ENCODE peak calls at places on chromosomes 6 and 20, in four cellular contexts. O is PC-9, A is BE2C, P is aorta. N is an unnamed sample.

GRCh38 chr20:51195419-51195901 is 172.6 kb upstream of the KCNG1 start:
- DNase-seq in A (no peak), P (no peak), O (peak; percentile 42), N (no peak)

GRCh38 chr20:34715384-34715783 is 11.2 kb downstream of the TP53INP2 start:
- DNase-seq in O (no peak), P (no peak), A (no peak), N (no peak)

GRCh38 chr6:143592335-143592734 is 80.8 kb upstream of the FUCA2 start:
- DNase-seq in P (no peak), O (no peak), A (peak; percentile 48), N (no peak)

GRCh38 chr20:44646641-44647274 is 4.7 kb downstream of the ADA start:
- DNase-seq in P (no peak), A (no peak), O (no peak), N (no peak)

GRCh38 chr20:45019764-45020126 is 53.4 kb downstream of the STK4 start:
- DNase-seq in A (no peak), P (no peak), O (no peak), N (no peak)

GRCh38 chr6:85669735-85670194 is 27.1 kb upstream of the SYNCRIP start:
- DNase-seq in P (no peak), O (no peak), A (no peak), N (peak; percentile 48)

GRCh38 chr6:37556884-37557644 is 57.4 kb upstream of the CCDC167 start:
- DNase-seq in O (no peak), P (no peak), A (no peak), N (no peak)

GRCh38 chr6:157710604-157711003 is 112.4 kb upstream of the SNX9 start:
- DNase-seq in O (no peak), P (no peak), A (no peak), N (no peak)

GRCh38 chr6:48136856-48137255 is 25.9 kb upstream of the PTCHD4 start:
- DNase-seq in A (no peak), P (no peak), O (no peak), N (no peak)

GRCh38 chr6:152270301-152270925 is 366.7 kb downstream of the SYNE1 start:
- DNase-seq in O (no peak), P (no peak), A (no peak), N (peak; percentile 96)

GRCh38 chr6:150693404-150693803 is 93.7 kb downstream of the PLEKHG1 start:
- DNase-seq in P (no peak), A (no peak), O (no peak), N (no peak)

GRCh38 chr6:159061805-159062563 is 17.2 kb upstream of the TAGAP start:
- DNase-seq in O (no peak), P (no peak), A (no peak), N (no peak)

GRCh38 chr6:36955136-36955535 is 598 bp downstream of the PI16 start:
- DNase-seq in A (no peak), O (no peak), P (peak; percentile 28), N (no peak)

GRCh38 chr6:158543606-158544185 is 16.2 kb upstream of the TMEM181 start:
- DNase-seq in A (no peak), O (no peak), P (peak; percentile 42), N (no peak)

GRCh38 chr20:16476032-16476431 is 97.2 kb downstream of the KIF16B start:
- DNase-seq in P (no peak), A (peak; percentile 20), O (peak; percentile 7), N (peak; percentile 50)

GRCh38 chr6:1372690-1373089 is 16.7 kb upstream of the FOXF2 start:
- DNase-seq in A (no peak), O (no peak), P (no peak), N (no peak)

GRCh38 chr6:71473908-71474307 is 185.3 kb downstream of the OGFRL1 start:
- DNase-seq in O (no peak), A (no peak), P (peak; percentile 79), N (no peak)

GRCh38 chr20:38114353-38114791 is 50.7 kb downstream of the TGM2 start:
- DNase-seq in O (no peak), A (no peak), P (no peak), N (no peak)
- H3K4me1 ChIP-seq in O (peaks cover 73% of the 10 kb centered on the region), A (peaks cover 25% of the 10 kb centered on the region), P (peaks cover 7% of the 10 kb centered on the region), N (peaks cover 3% of the 10 kb centered on the region)

GRCh38 chr6:139531148-139531547 is 156.7 kb upstream of the CITED2 start:
- DNase-seq in A (no peak), P (no peak), O (no peak), N (no peak)

GRCh38 chr6:139533166-139533565 is 158.7 kb upstream of the CITED2 start:
- DNase-seq in A (no peak), O (no peak), P (no peak), N (no peak)

GRCh38 chr6:139531716-139532115 is 157.3 kb upstream of the CITED2 start:
- DNase-seq in P (no peak), O (no peak), A (no peak), N (no peak)

GRCh38 chr6:139534472-139535115 is 160.1 kb upstream of the CITED2 start:
- DNase-seq in P (no peak), A (no peak), O (no peak), N (no peak)

GRCh38 chr6:139533573-139534471 is 159.4 kb upstream of the CITED2 start:
- DNase-seq in O (no peak), P (no peak), A (no peak), N (no peak)
- H3K4me3 ChIP-seq in O (no peak overlapping the region), P (peak overlapping the region; percentile 59), A (no peak overlapping the region), N (no peak overlapping the region)

DNA sequence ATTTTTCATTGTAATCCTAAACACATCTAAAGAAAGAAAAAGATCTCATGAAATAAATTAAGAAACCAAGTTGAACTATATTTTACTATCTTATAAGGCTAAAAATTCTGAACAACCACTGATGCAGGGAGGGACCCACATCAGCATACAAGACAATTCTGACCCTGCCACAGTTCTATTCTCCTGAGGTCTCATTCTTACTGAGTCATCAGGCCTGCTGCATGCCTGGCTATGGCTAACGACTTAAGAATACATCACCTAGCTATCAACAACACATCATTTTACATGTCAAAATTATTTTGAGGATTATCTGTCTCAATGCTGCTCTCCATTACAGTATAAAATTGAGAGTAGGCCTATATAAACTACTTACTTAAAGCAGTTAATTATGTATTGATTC is 52.9 kb downstream of the FBXL4 start:
- DNase-seq in O (no peak), P (no peak), A (no peak), N (no peak)
- H3K36me3 ChIP-seq in O (peaks cover 11% of the 10 kb centered on the region), P (no peaks in the 10 kb centered on the region), A (no peaks in the 10 kb centered on the region), N (peaks cover 7% of the 10 kb centered on the region)

DNA sequence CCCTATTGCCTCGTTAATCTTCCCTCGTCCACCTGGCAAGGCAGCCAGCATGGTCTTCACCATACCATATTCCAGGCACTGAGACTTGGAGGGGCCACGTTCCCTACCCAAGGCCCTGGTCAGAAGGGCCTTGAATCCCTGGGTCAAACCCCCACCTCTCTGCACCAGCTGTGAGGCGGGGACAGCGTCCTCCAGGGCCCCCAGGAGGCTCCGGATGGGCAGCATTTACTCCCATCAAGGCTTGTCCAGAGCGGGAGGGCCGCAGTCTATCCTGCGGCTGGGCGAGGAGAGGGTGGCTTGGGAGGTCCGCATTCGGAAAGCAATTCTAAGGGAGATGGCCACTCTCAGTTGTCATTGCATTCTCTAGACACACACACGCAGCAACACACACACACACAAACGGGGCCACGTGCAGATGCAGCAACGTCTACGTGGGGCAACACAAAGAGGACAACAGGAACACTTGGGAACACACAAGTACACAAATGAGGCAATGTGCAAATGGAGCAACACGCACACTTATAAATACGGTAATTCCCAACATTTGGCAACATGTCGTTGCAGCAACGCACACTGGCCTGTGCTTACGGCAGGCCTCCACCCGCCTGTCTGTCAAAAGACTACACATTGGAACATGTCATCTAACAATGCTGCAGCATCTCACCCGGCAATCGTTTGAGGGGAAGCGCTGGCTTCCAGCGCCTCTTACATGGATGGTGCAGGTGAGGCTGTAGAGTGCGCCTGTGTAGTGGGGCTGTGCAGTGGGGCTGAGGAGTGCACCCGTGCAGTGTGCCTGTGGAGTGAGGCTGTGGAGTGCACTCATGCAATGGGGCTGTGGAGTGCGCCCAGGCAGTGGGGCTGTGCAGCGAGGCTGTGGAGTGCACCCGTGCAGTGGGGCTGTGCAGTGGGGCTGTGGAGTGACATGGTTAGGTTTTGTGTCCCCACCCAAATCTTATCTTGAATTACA is 12.9 kb upstream of the NTSR1 start:
- DNase-seq in A (no peak), O (no peak), P (no peak), N (no peak)
- H3K4me1 ChIP-seq in A (peaks cover 4% of the 10 kb centered on the region), O (no peaks in the 10 kb centered on the region), P (no peaks in the 10 kb centered on the region), N (no peaks in the 10 kb centered on the region)

DNA sequence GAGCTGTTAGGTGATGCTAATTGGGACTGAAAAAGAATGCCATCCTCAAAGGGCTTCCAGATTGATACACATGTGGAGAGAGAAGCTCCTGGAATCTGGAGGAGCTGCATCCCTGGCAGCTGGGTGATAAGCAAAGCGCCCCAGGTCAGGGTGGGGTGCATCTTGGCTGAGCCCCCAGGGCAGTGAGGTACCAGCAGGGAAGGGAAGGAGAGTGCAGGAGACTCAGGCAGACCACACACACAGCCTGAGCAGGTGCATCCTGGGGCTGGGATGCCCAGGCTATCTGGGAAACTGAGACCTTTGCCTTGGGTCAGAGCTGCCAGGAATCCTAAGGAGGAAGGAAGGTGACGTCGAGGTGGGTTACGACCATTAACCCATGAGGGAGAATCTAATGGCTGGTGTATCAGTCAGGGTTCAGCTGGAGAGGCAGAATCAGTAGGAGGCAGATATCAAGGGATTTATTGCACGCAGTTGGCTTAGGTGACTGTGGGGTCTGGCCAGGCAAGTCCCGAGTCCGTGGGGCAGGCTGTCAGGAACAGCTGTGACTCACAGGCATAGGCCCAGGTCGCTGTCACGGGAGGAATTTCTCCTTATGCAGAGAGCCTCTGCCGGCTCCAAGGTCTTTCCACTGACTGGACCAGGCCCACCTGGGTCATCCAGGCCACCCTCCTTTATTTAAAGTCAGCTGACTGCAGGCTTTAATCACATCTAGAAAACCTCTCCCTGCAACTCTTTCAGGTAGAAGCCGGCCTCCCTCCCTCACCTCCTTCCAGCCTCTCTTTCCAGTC is 261.1 kb downstream of the BMP7 start:
- DNase-seq in P (no peak), O (no peak), A (no peak), N (no peak)
- H3K4me3 ChIP-seq in P (no peak overlapping the region), O (no peak overlapping the region), A (no peak overlapping the region), N (no peak overlapping the region)

GRCh38 chr6:138318741-138319375 is 58.8 kb upstream of the SMIM28 start:
- DNase-seq in A (no peak), P (no peak), O (no peak), N (no peak)
- H3K36me3 ChIP-seq in A (no peaks in the 10 kb centered on the region), P (no peaks in the 10 kb centered on the region), O (peaks cover 46% of the 10 kb centered on the region), N (no peaks in the 10 kb centered on the region)

GRCh38 chr6:35674594-35674993 is 14.1 kb downstream of the FKBP5 start:
- DNase-seq in A (no peak), O (no peak), P (no peak), N (no peak)
- H3K4me1 ChIP-seq in A (peaks cover 10% of the 10 kb centered on the region), O (no peaks in the 10 kb centered on the region), P (no peaks in the 10 kb centered on the region), N (peaks cover 16% of the 10 kb centered on the region)

N was measured in HAP-1.